ENCODE peak calls at places on chromosomes 1 and 21, in five cellular contexts. One of them, this sample, is unnamed.

GRCh38 chr1:13754003-13754402 is 54.0 kb downstream of the PRDM2 start:
- DNase-seq in WTC11: no peak
- DNase-seq in AG09309: no peak
- DNase-seq in tibial nerve: no peak
- DNase-seq in fibroblast of mammary gland: no peak
- DNase-seq in this sample: peak

GRCh38 chr1:78081980-78082860 is 36.5 kb downstream of the GIPC2 start:
- DNase-seq in WTC11: no peak
- DNase-seq in AG09309: no peak
- DNase-seq in tibial nerve: no peak
- DNase-seq in fibroblast of mammary gland: peak
- DNase-seq in this sample: no peak

GRCh38 chr1:193538690-193539089 is 352.3 kb upstream of the B3GALT2 start:
- DNase-seq in WTC11: no peak
- DNase-seq in AG09309: no peak
- DNase-seq in tibial nerve: no peak
- DNase-seq in fibroblast of mammary gland: no peak
- DNase-seq in this sample: no peak

GRCh38 chr1:87336623-87337067 is 8.0 kb downstream of the LMO4 start:
- DNase-seq in WTC11: no peak
- DNase-seq in AG09309: no peak
- DNase-seq in tibial nerve: no peak
- DNase-seq in fibroblast of mammary gland: no peak
- DNase-seq in this sample: peak

GRCh38 chr21:34580181-34580700 is 34.7 kb downstream of the RCAN1 start:
- DNase-seq in WTC11: no peak
- DNase-seq in AG09309: no peak
- DNase-seq in tibial nerve: no peak
- DNase-seq in fibroblast of mammary gland: peak
- DNase-seq in this sample: no peak

GRCh38 chr1:172976222-172977041 is 74.3 kb downstream of the TNFSF18 start:
- DNase-seq in WTC11: no peak
- DNase-seq in AG09309: peak
- DNase-seq in tibial nerve: no peak
- DNase-seq in fibroblast of mammary gland: peak
- DNase-seq in this sample: no peak

GRCh38 chr1:214261206-214262123 is 19.5 kb upstream of the SMYD2 start:
- DNase-seq in WTC11: peak
- DNase-seq in AG09309: peak
- DNase-seq in tibial nerve: peak
- DNase-seq in fibroblast of mammary gland: peak
- DNase-seq in this sample: peak

GRCh38 chr1:172601046-172601630 is 57.8 kb upstream of the FASLG start:
- DNase-seq in WTC11: no peak
- DNase-seq in AG09309: no peak
- DNase-seq in tibial nerve: no peak
- DNase-seq in fibroblast of mammary gland: no peak
- DNase-seq in this sample: no peak

GRCh38 chr21:36207577-36208320 is 51.1 kb downstream of the DOP1B start:
- DNase-seq in WTC11: no peak
- DNase-seq in AG09309: no peak
- DNase-seq in tibial nerve: no peak
- DNase-seq in fibroblast of mammary gland: peak
- DNase-seq in this sample: no peak

GRCh38 chr1:58397187-58397820 is 149.2 kb downstream of the OMA1 start:
- DNase-seq in WTC11: no peak
- DNase-seq in AG09309: no peak
- DNase-seq in tibial nerve: no peak
- DNase-seq in fibroblast of mammary gland: peak
- DNase-seq in this sample: no peak

GRCh38 chr1:239276051-239276450 is 110.3 kb upstream of the CHRM3 start:
- DNase-seq in WTC11: no peak
- DNase-seq in AG09309: no peak
- DNase-seq in tibial nerve: no peak
- DNase-seq in fibroblast of mammary gland: no peak
- DNase-seq in this sample: no peak

GRCh38 chr1:197284972-197285371 is 16.9 kb downstream of the CRB1 start:
- DNase-seq in WTC11: no peak
- DNase-seq in AG09309: no peak
- DNase-seq in tibial nerve: no peak
- DNase-seq in fibroblast of mammary gland: no peak
- DNase-seq in this sample: no peak

GRCh38 chr1:116119876-116120275 is 8.7 kb downstream of the MAB21L3 start:
- DNase-seq in WTC11: no peak
- DNase-seq in AG09309: no peak
- DNase-seq in tibial nerve: no peak
- DNase-seq in fibroblast of mammary gland: no peak
- DNase-seq in this sample: no peak

GRCh38 chr1:65148548-65149390 is 766 bp downstream of the AK4 start:
- DNase-seq in WTC11: peak
- DNase-seq in AG09309: no peak
- DNase-seq in tibial nerve: peak
- DNase-seq in fibroblast of mammary gland: peak
- DNase-seq in this sample: peak

GRCh38 chr1:2247760-2248126 is 19.6 kb downstream of the SKI start:
- DNase-seq in WTC11: no peak
- DNase-seq in AG09309: no peak
- DNase-seq in tibial nerve: no peak
- DNase-seq in fibroblast of mammary gland: no peak
- DNase-seq in this sample: no peak

GRCh38 chr1:202311880-202312635 is 29.7 kb downstream of the UBE2T start:
- DNase-seq in WTC11: no peak
- DNase-seq in AG09309: no peak
- DNase-seq in tibial nerve: no peak
- DNase-seq in fibroblast of mammary gland: no peak
- DNase-seq in this sample: no peak

GRCh38 chr1:186054013-186054412 is 319.8 kb downstream of the HMCN1 start:
- DNase-seq in WTC11: no peak
- DNase-seq in AG09309: no peak
- DNase-seq in tibial nerve: no peak
- DNase-seq in fibroblast of mammary gland: no peak
- DNase-seq in this sample: no peak

GRCh38 chr1:223142795-223143759 is at the start of gene TLR5:
- DNase-seq in WTC11: peak
- DNase-seq in AG09309: no peak
- DNase-seq in tibial nerve: peak
- DNase-seq in fibroblast of mammary gland: peak
- DNase-seq in this sample: peak

GRCh38 chr1:15406911-15407559 is 2.7 kb upstream of the EFHD2 start:
- DNase-seq in WTC11: no peak
- DNase-seq in AG09309: peak
- DNase-seq in tibial nerve: no peak
- DNase-seq in fibroblast of mammary gland: peak
- DNase-seq in this sample: no peak

GRCh38 chr1:39398278-39399010 is 93.0 kb upstream of the BMP8A start:
- DNase-seq in WTC11: no peak
- DNase-seq in AG09309: peak
- DNase-seq in tibial nerve: peak
- DNase-seq in fibroblast of mammary gland: peak
- DNase-seq in this sample: no peak

GRCh38 chr21:27647921-27648320 is 681.0 kb upstream of the ADAMTS5 start:
- DNase-seq in WTC11: no peak
- DNase-seq in AG09309: no peak
- DNase-seq in tibial nerve: no peak
- DNase-seq in fibroblast of mammary gland: peak
- DNase-seq in this sample: no peak

GRCh38 chr1:29523531-29523930 is 287.2 kb downstream of the PTPRU start:
- DNase-seq in WTC11: peak
- DNase-seq in AG09309: no peak
- DNase-seq in tibial nerve: no peak
- DNase-seq in fibroblast of mammary gland: no peak
- DNase-seq in this sample: no peak

GRCh38 chr1:58857673-58858343 is 74.0 kb upstream of the JUN start:
- DNase-seq in WTC11: no peak
- DNase-seq in AG09309: no peak
- DNase-seq in tibial nerve: no peak
- DNase-seq in fibroblast of mammary gland: no peak
- DNase-seq in this sample: peak

GRCh38 chr1:50605186-50605875 is 182.1 kb upstream of the DMRTA2 start:
- DNase-seq in WTC11: peak
- DNase-seq in AG09309: peak
- DNase-seq in tibial nerve: no peak
- DNase-seq in fibroblast of mammary gland: peak
- DNase-seq in this sample: peak

GRCh38 chr1:31707711-31708110 is 3.9 kb upstream of the COL16A1 start:
- DNase-seq in WTC11: no peak
- DNase-seq in AG09309: no peak
- DNase-seq in tibial nerve: no peak
- DNase-seq in fibroblast of mammary gland: peak
- DNase-seq in this sample: peak
- TF ChIP-seq CTCF in WTC11: no peak
- TF ChIP-seq CTCF in AG09309: peak
- TF ChIP-seq CTCF in tibial nerve: no peak
- TF ChIP-seq CTCF in fibroblast of mammary gland: peak
- TF ChIP-seq CTCF in this sample: peak

DNA sequence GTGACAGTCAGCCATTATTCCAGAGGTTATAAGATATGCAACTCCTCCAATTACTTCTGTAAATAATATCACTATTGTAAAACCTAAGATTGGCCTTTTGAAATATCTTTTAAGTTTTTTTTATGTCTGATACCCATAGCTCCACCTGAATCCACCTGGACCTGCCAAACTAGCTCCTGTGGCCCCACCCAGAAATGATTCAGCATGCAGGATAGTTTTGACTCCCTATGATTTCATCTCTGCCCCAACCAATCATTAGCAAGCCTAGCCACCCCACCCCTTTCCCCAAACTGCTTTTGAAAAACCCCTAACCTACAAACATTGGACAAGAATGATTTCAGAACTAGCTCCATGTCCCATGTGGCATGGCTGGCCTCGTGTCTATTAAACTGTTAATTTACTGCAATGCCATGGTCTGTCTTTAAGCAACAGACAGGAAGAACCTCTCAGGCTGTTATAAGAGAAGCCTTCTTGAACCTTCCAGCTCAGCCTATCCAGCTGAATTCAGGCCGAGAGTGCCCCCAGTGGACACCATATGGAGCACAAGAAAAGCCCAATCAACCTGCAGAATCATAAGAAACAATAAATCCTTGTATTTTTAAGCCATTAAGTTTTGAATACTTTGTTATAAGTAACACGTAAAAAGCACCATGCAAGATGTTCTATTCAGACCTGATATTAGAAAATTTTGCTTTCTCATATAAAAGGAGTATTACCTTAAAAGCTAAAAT is 263.0 kb upstream of the ZRANB2 start:
- DNase-seq in WTC11: peak
- DNase-seq in AG09309: no peak
- DNase-seq in tibial nerve: no peak
- DNase-seq in fibroblast of mammary gland: no peak
- DNase-seq in this sample: no peak
- TF ChIP-seq CTCF in WTC11: peak
- TF ChIP-seq CTCF in AG09309: peak
- TF ChIP-seq CTCF in tibial nerve: no peak
- TF ChIP-seq CTCF in fibroblast of mammary gland: peak
- TF ChIP-seq CTCF in this sample: no peak

DNA sequence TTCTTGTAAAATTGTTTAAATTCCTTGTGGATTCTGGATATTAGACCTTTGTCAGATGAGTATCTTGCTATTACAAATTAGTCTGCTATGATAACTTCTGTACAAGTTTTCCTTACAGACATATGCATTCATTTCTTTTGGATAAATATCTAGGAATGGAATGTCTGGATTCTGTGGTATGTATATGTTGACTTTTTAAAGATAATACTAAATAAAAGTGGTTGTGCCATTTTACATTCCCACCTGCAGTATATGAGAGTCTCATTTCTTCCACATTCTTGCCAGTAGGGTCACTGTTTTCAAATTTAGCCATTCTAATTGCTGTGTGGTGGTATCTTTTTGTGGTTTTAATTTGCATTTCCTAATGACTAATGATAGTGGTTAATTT is 53.9 kb downstream of the SYDE2 start:
- DNase-seq in WTC11: no peak
- DNase-seq in AG09309: no peak
- DNase-seq in tibial nerve: no peak
- DNase-seq in fibroblast of mammary gland: no peak
- DNase-seq in this sample: no peak
- TF ChIP-seq CTCF in WTC11: no peak
- TF ChIP-seq CTCF in AG09309: peak
- TF ChIP-seq CTCF in tibial nerve: no peak
- TF ChIP-seq CTCF in fibroblast of mammary gland: peak
- TF ChIP-seq CTCF in this sample: no peak

GRCh38 chr1:112713466-112714312 is 1.4 kb downstream of the PPM1J start:
- DNase-seq in WTC11: no peak
- DNase-seq in AG09309: no peak
- DNase-seq in tibial nerve: no peak
- DNase-seq in fibroblast of mammary gland: no peak
- DNase-seq in this sample: peak

GRCh38 chr1:112716133-112716720 is 1.1 kb upstream of the PPM1J start:
- DNase-seq in WTC11: peak
- DNase-seq in AG09309: peak
- DNase-seq in tibial nerve: peak
- DNase-seq in fibroblast of mammary gland: peak
- DNase-seq in this sample: peak

GRCh38 chr1:112712701-112713128 is 2.4 kb downstream of the PPM1J start:
- DNase-seq in WTC11: no peak
- DNase-seq in AG09309: no peak
- DNase-seq in tibial nerve: no peak
- DNase-seq in fibroblast of mammary gland: no peak
- DNase-seq in this sample: no peak

GRCh38 chr1:112715264-112716053 is at the start of gene PPM1J:
- DNase-seq in WTC11: peak
- DNase-seq in AG09309: peak
- DNase-seq in tibial nerve: peak
- DNase-seq in fibroblast of mammary gland: peak
- DNase-seq in this sample: peak

GRCh38 chr1:112714313-112715263 is 544 bp downstream of the PPM1J start:
- DNase-seq in WTC11: no peak
- DNase-seq in AG09309: no peak
- DNase-seq in tibial nerve: no peak
- DNase-seq in fibroblast of mammary gland: no peak
- DNase-seq in this sample: peak
- TF ChIP-seq CTCF in WTC11: no peak
- TF ChIP-seq CTCF in AG09309: no peak
- TF ChIP-seq CTCF in tibial nerve: no peak
- TF ChIP-seq CTCF in fibroblast of mammary gland: no peak
- TF ChIP-seq CTCF in this sample: no peak

GRCh38 chr1:200139661-200140250 is 112.2 kb downstream of the NR5A2 start:
- DNase-seq in WTC11: no peak
- DNase-seq in AG09309: peak
- DNase-seq in tibial nerve: no peak
- DNase-seq in fibroblast of mammary gland: peak
- DNase-seq in this sample: peak
- TF ChIP-seq CTCF in WTC11: peak
- TF ChIP-seq CTCF in AG09309: peak
- TF ChIP-seq CTCF in tibial nerve: no peak
- TF ChIP-seq CTCF in fibroblast of mammary gland: peak
- TF ChIP-seq CTCF in this sample: peak

DNA sequence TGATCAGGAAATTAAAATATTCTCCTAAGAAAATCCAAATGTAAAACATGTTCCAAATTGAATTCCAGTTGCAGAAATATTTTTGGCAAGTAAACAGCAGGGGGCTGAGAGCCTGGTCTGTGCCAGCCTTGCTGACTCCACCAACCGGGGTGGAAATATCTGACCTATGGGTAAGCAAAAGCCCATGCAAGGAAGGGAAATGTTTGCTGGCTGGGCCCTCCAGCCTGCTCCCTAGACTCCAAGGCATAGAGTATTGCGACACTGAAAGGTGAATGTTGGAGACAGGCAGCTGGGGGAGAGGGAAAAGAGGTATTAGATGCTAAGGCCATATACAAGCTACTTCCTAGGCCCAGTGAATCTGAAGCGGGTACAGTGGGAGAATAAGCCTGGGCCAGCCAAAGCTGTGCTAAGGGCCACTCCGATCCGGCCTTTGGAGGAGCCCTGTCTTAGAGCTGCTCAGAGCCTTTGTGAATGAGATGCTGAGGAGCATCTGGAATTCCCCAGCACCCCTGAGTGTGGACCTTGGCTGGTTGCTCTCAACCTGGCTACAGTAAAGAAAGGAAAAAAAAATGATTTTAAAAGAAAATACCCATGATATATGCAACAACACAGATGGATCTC is 24.9 kb upstream of the ATP1B1 start:
- DNase-seq in WTC11: no peak
- DNase-seq in AG09309: no peak
- DNase-seq in tibial nerve: no peak
- DNase-seq in fibroblast of mammary gland: no peak
- DNase-seq in this sample: no peak
- TF ChIP-seq CTCF in WTC11: no peak
- TF ChIP-seq CTCF in AG09309: no peak
- TF ChIP-seq CTCF in tibial nerve: no peak
- TF ChIP-seq CTCF in fibroblast of mammary gland: no peak
- TF ChIP-seq CTCF in this sample: no peak